ENCODE peak calls at places on chromosomes 5 and 9, in six cellular contexts. One of them, this sample, is unnamed.

GRCh38 chr5:39209924-39210323 is 9.4 kb downstream of the FYB1 start:
- DNase-seq in IMR-90: no peak
- DNase-seq in H9: peak; percentile 37
- DNase-seq in H1: no peak
- DNase-seq in neuronal stem cell: no peak
- DNase-seq in mesendoderm: no peak
- DNase-seq in this sample: no peak

GRCh38 chr5:9196403-9197224 is 349.3 kb downstream of the SEMA5A start:
- DNase-seq in IMR-90: peak; percentile 92
- DNase-seq in H9: no peak
- DNase-seq in H1: no peak
- DNase-seq in neuronal stem cell: peak; percentile 95
- DNase-seq in mesendoderm: peak; percentile 75
- DNase-seq in this sample: peak; percentile 47

GRCh38 chr5:126065061-126065460 is 358.1 kb upstream of the GRAMD2B start:
- DNase-seq in IMR-90: no peak
- DNase-seq in H9: no peak
- DNase-seq in H1: no peak
- DNase-seq in neuronal stem cell: no peak
- DNase-seq in mesendoderm: no peak
- DNase-seq in this sample: no peak

GRCh38 chr5:37533851-37534250 is 154.7 kb downstream of the WDR70 start:
- DNase-seq in IMR-90: peak; percentile 64
- DNase-seq in H9: no peak
- DNase-seq in H1: no peak
- DNase-seq in neuronal stem cell: no peak
- DNase-seq in mesendoderm: no peak
- DNase-seq in this sample: no peak

GRCh38 chr5:6674421-6674820 is 38.8 kb upstream of the TENT4A start:
- DNase-seq in IMR-90: no peak
- DNase-seq in H9: no peak
- DNase-seq in H1: no peak
- DNase-seq in neuronal stem cell: no peak
- DNase-seq in mesendoderm: no peak
- DNase-seq in this sample: no peak

GRCh38 chr9:95497772-95498171 is 19.0 kb downstream of the PTCH1 start:
- DNase-seq in IMR-90: peak; percentile 77
- DNase-seq in H9: no peak
- DNase-seq in H1: no peak
- DNase-seq in neuronal stem cell: no peak
- DNase-seq in mesendoderm: no peak
- DNase-seq in this sample: peak; percentile 50

GRCh38 chr9:128412120-128412790 is 8.4 kb upstream of the CERCAM start:
- DNase-seq in IMR-90: peak; percentile 31
- DNase-seq in H9: peak; percentile 95
- DNase-seq in H1: peak; percentile 87
- DNase-seq in neuronal stem cell: peak; percentile 72
- DNase-seq in mesendoderm: peak; percentile 92
- DNase-seq in this sample: peak; percentile 35

GRCh38 chr9:37029776-37030590 is 4.1 kb downstream of the PAX5 start:
- DNase-seq in IMR-90: no peak
- DNase-seq in H9: peak; percentile 46
- DNase-seq in H1: no peak
- DNase-seq in neuronal stem cell: no peak
- DNase-seq in mesendoderm: peak; percentile 31
- DNase-seq in this sample: no peak

GRCh38 chr5:132753135-132753987 is 6.1 kb downstream of the CCNI2 start:
- DNase-seq in IMR-90: no peak
- DNase-seq in H9: peak; percentile 48
- DNase-seq in H1: no peak
- DNase-seq in neuronal stem cell: no peak
- DNase-seq in mesendoderm: peak; percentile 36
- DNase-seq in this sample: no peak

GRCh38 chr9:121302341-121302740 is 34.4 kb downstream of the GSN start:
- DNase-seq in IMR-90: no peak
- DNase-seq in H9: no peak
- DNase-seq in H1: no peak
- DNase-seq in neuronal stem cell: no peak
- DNase-seq in mesendoderm: no peak
- DNase-seq in this sample: no peak

GRCh38 chr5:103938151-103938671 is 375.6 kb upstream of the NUDT12 start:
- DNase-seq in IMR-90: no peak
- DNase-seq in H9: no peak
- DNase-seq in H1: no peak
- DNase-seq in neuronal stem cell: no peak
- DNase-seq in mesendoderm: no peak
- DNase-seq in this sample: no peak

GRCh38 chr5:133790898-133791297 is 177.5 kb downstream of the C5orf15 start:
- DNase-seq in IMR-90: no peak
- DNase-seq in H9: peak; percentile 22
- DNase-seq in H1: no peak
- DNase-seq in neuronal stem cell: no peak
- DNase-seq in mesendoderm: no peak
- DNase-seq in this sample: no peak

GRCh38 chr5:38112930-38113329 is 145.4 kb upstream of the EGFLAM start:
- DNase-seq in IMR-90: no peak
- DNase-seq in H9: no peak
- DNase-seq in H1: no peak
- DNase-seq in neuronal stem cell: no peak
- DNase-seq in mesendoderm: no peak
- DNase-seq in this sample: no peak

GRCh38 chr5:157273131-157273556 is 7.2 kb downstream of the CYFIP2 start:
- DNase-seq in IMR-90: no peak
- DNase-seq in H9: no peak
- DNase-seq in H1: no peak
- DNase-seq in neuronal stem cell: no peak
- DNase-seq in mesendoderm: no peak
- DNase-seq in this sample: no peak

GRCh38 chr9:92774274-92774673 is 9.6 kb upstream of the BICD2 start:
- DNase-seq in IMR-90: peak; percentile 97
- DNase-seq in H9: no peak
- DNase-seq in H1: no peak
- DNase-seq in neuronal stem cell: no peak
- DNase-seq in mesendoderm: peak; percentile 35
- DNase-seq in this sample: peak; percentile 84

GRCh38 chr5:172113036-172113435 is 75.0 kb downstream of the STK10 start:
- DNase-seq in IMR-90: no peak
- DNase-seq in H9: no peak
- DNase-seq in H1: no peak
- DNase-seq in neuronal stem cell: no peak
- DNase-seq in mesendoderm: no peak
- DNase-seq in this sample: no peak

GRCh38 chr5:11384441-11385250 is 519.6 kb downstream of the CTNND2 start:
- DNase-seq in IMR-90: no peak
- DNase-seq in H9: peak; percentile 39
- DNase-seq in H1: no peak
- DNase-seq in neuronal stem cell: no peak
- DNase-seq in mesendoderm: peak; percentile 22
- DNase-seq in this sample: no peak

GRCh38 chr9:89405832-89406231 is 87.5 kb downstream of the SECISBP2 start:
- DNase-seq in IMR-90: no peak
- DNase-seq in H9: no peak
- DNase-seq in H1: no peak
- DNase-seq in neuronal stem cell: no peak
- DNase-seq in mesendoderm: no peak
- DNase-seq in this sample: no peak

GRCh38 chr9:89400398-89401116 is 82.3 kb downstream of the SECISBP2 start:
- DNase-seq in IMR-90: no peak
- DNase-seq in H9: no peak
- DNase-seq in H1: no peak
- DNase-seq in neuronal stem cell: no peak
- DNase-seq in mesendoderm: no peak
- DNase-seq in this sample: no peak

GRCh38 chr9:89402695-89403427 is 84.6 kb downstream of the SECISBP2 start:
- DNase-seq in IMR-90: no peak
- DNase-seq in H9: no peak
- DNase-seq in H1: no peak
- DNase-seq in neuronal stem cell: no peak
- DNase-seq in mesendoderm: no peak
- DNase-seq in this sample: no peak

GRCh38 chr9:89407070-89407469 is 88.8 kb downstream of the SECISBP2 start:
- DNase-seq in IMR-90: no peak
- DNase-seq in H9: no peak
- DNase-seq in H1: no peak
- DNase-seq in neuronal stem cell: no peak
- DNase-seq in mesendoderm: no peak
- DNase-seq in this sample: no peak

GRCh38 chr9:89404074-89404473 is 85.8 kb downstream of the SECISBP2 start:
- DNase-seq in IMR-90: no peak
- DNase-seq in H9: no peak
- DNase-seq in H1: no peak
- DNase-seq in neuronal stem cell: no peak
- DNase-seq in mesendoderm: no peak
- DNase-seq in this sample: no peak
- H2BK15ac ChIP-seq in IMR-90: no peak overlapping the region
- H2BK15ac ChIP-seq in H9: no peak overlapping the region
- H2BK15ac ChIP-seq in H1: no peak overlapping the region
- H2BK15ac ChIP-seq in neuronal stem cell: peak overlapping the region; percentile 12
- H2BK15ac ChIP-seq in mesendoderm: no peak overlapping the region
- H2BK15ac ChIP-seq in this sample: no peak overlapping the region

GRCh38 chr5:5348135-5348534 is 74.3 kb upstream of the ICE1 start:
- DNase-seq in IMR-90: no peak
- DNase-seq in H9: peak; percentile 45
- DNase-seq in H1: no peak
- DNase-seq in neuronal stem cell: no peak
- DNase-seq in mesendoderm: peak; percentile 22
- DNase-seq in this sample: no peak

GRCh38 chr5:5344606-5345005 is 77.9 kb upstream of the ICE1 start:
- DNase-seq in IMR-90: no peak
- DNase-seq in H9: no peak
- DNase-seq in H1: no peak
- DNase-seq in neuronal stem cell: no peak
- DNase-seq in mesendoderm: no peak
- DNase-seq in this sample: no peak

GRCh38 chr5:5350101-5350500 is 72.4 kb upstream of the ICE1 start:
- DNase-seq in IMR-90: no peak
- DNase-seq in H9: no peak
- DNase-seq in H1: no peak
- DNase-seq in neuronal stem cell: no peak
- DNase-seq in mesendoderm: no peak
- DNase-seq in this sample: peak; percentile 55

GRCh38 chr5:5348576-5348975 is 73.9 kb upstream of the ICE1 start:
- DNase-seq in IMR-90: no peak
- DNase-seq in H9: no peak
- DNase-seq in H1: no peak
- DNase-seq in neuronal stem cell: no peak
- DNase-seq in mesendoderm: no peak
- DNase-seq in this sample: no peak

DNA sequence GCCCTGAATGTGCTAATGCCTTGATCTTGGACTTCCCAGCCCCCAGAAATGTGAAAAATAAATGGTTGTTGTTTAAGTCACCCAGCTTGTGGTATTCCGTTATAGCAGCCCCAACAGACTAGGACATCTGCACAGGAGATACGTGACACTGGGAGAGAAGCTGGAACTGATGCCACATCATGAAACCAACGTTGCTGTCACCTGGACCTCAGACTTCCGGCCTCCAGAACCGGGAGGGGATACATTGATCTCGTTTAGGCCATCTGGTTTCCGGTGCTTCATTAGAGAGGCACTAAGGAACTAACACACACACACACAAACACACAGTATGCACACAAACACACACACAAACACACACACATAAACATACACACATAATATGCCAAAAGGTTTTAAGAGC is 75.0 kb upstream of the ICE1 start:
- DNase-seq in IMR-90: no peak
- DNase-seq in H9: no peak
- DNase-seq in H1: no peak
- DNase-seq in neuronal stem cell: no peak
- DNase-seq in mesendoderm: no peak
- DNase-seq in this sample: no peak
- H3K27ac ChIP-seq in IMR-90: no peak overlapping the region
- H3K27ac ChIP-seq in H9: no peak overlapping the region
- H3K27ac ChIP-seq in H1: no peak overlapping the region
- H3K27ac ChIP-seq in neuronal stem cell: no peak overlapping the region
- H3K27ac ChIP-seq in mesendoderm: no peak overlapping the region
- H3K27ac ChIP-seq in this sample: no peak overlapping the region

GRCh38 chr9:130858734-130859705 is 24.0 kb downstream of the ABL1 start:
- DNase-seq in IMR-90: no peak
- DNase-seq in H9: no peak
- DNase-seq in H1: no peak
- DNase-seq in neuronal stem cell: no peak
- DNase-seq in mesendoderm: no peak
- DNase-seq in this sample: peak; percentile 39

GRCh38 chr9:130862747-130863146 is 27.7 kb downstream of the ABL1 start:
- DNase-seq in IMR-90: no peak
- DNase-seq in H9: no peak
- DNase-seq in H1: no peak
- DNase-seq in neuronal stem cell: no peak
- DNase-seq in mesendoderm: no peak
- DNase-seq in this sample: no peak

GRCh38 chr9:130862217-130862616 is 27.2 kb downstream of the ABL1 start:
- DNase-seq in IMR-90: no peak
- DNase-seq in H9: no peak
- DNase-seq in H1: no peak
- DNase-seq in neuronal stem cell: no peak
- DNase-seq in mesendoderm: no peak
- DNase-seq in this sample: no peak

GRCh38 chr9:130860458-130861316 is 25.6 kb downstream of the ABL1 start:
- DNase-seq in IMR-90: peak; percentile 99
- DNase-seq in H9: no peak
- DNase-seq in H1: no peak
- DNase-seq in neuronal stem cell: no peak
- DNase-seq in mesendoderm: peak; percentile 61
- DNase-seq in this sample: peak; percentile 99

DNA sequence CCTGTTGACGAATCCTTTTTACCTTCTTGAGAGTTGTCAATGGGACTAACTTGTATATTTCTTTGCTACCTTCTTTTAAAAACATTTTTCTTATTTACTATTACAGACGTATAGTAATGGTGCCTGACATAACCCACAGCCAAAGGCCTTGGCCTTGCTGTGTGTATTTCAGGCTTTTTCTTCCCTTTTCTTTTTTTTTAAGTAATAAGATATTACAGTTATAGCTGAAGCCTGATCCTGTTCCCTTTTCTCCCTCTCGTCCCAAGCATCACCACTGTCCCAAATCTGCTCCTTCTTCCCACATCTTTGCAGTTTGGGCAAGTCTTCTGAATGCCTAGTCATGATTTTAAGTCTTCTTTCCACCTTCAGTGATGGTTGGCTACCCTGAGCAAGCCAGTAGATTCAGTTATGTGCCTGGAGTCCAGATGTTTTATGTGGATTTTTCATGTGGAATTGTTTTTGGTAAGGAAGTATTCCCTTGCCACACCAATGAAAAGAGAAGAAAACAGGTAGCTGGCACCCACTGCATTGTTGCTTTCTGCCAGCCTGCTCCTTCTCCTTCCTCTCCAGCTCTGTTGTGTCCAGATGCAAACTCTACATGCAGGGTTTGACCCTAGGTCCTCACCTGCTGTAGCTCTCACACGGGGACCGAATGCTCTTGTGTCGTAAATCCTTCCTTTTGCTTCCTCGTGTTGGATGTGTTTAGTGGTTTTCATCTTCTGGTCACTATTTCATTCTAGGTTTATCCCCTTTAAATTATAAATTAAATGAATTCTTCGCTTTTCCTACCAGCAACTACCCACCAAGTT is 26.5 kb downstream of the ABL1 start:
- DNase-seq in IMR-90: no peak
- DNase-seq in H9: no peak
- DNase-seq in H1: no peak
- DNase-seq in neuronal stem cell: no peak
- DNase-seq in mesendoderm: no peak
- DNase-seq in this sample: no peak
- H2BK15ac ChIP-seq in IMR-90: peak overlapping the region; percentile 46
- H2BK15ac ChIP-seq in H9: no peak overlapping the region
- H2BK15ac ChIP-seq in H1: no peak overlapping the region
- H2BK15ac ChIP-seq in neuronal stem cell: no peak overlapping the region
- H2BK15ac ChIP-seq in mesendoderm: no peak overlapping the region
- H2BK15ac ChIP-seq in this sample: no peak overlapping the region

GRCh38 chr9:19682416-19682815 is 106.4 kb downstream of the SLC24A2 start:
- DNase-seq in IMR-90: no peak
- DNase-seq in H9: no peak
- DNase-seq in H1: no peak
- DNase-seq in neuronal stem cell: no peak
- DNase-seq in mesendoderm: no peak
- DNase-seq in this sample: no peak
- H3K27ac ChIP-seq in IMR-90: no peak overlapping the region
- H3K27ac ChIP-seq in H9: no peak overlapping the region
- H3K27ac ChIP-seq in H1: no peak overlapping the region
- H3K27ac ChIP-seq in neuronal stem cell: no peak overlapping the region
- H3K27ac ChIP-seq in mesendoderm: no peak overlapping the region
- H3K27ac ChIP-seq in this sample: no peak overlapping the region

This sample was measured in mesenchymal stem cell.